ENCODE peak calls at places on chromosomes 7 and 10, in seven cellular contexts. R is stimulated activated CD4-positive, alpha-beta T cell treated with anti-CD3 and anti-CD28 coated beads, Interleukin-12 subunit alpha, Interleukin-12 subunit beta, amount 100 ng/mL, for 24 hours; J is NCI-H187; D is cardiac fibroblast; F is ACHN; Q is T follicular helper cell; M is activated T-cell treated with anti-CD3 and anti-CD28 coated beads for 24 hours. Z is an unnamed sample.

GRCh38 chr10:1602037-1602471 is 135.3 kb downstream of the ADARB2 start:
- DNase-seq in R (no peak), J (no peak), D (no peak), F (no peak), Q (no peak), M (no peak), Z (no peak)

GRCh38 chr10:52314822-52315552 is 906 bp downstream of the DKK1 start:
- DNase-seq in R (no peak), J (no peak), D (peak), F (no peak), Q (no peak), M (no peak), Z (no peak)

GRCh38 chr7:34622182-34622581 is 35.8 kb upstream of the NPSR1 start:
- DNase-seq in R (no peak), J (no peak), D (no peak), F (no peak), Q (no peak), M (no peak), Z (no peak)

GRCh38 chr10:17747883-17748550 is 4.0 kb upstream of the TMEM236 start:
- DNase-seq in R (no peak), J (no peak), D (peak), F (no peak), Q (no peak), M (no peak), Z (no peak)

GRCh38 chr10:49293208-49293603 is 5.8 kb upstream of the C10orf71 start:
- DNase-seq in R (no peak), J (no peak), D (no peak), F (no peak), Q (no peak), M (no peak), Z (no peak)

GRCh38 chr10:48684792-48685651 is at the start of gene WDFY4:
- DNase-seq in R (no peak), J (no peak), D (no peak), F (no peak), Q (no peak), M (no peak), Z (no peak)

GRCh38 chr10:125264091-125264490 is 103.7 kb upstream of the CTBP2 start:
- DNase-seq in R (no peak), J (no peak), D (no peak), F (no peak), Q (no peak), M (no peak), Z (no peak)

GRCh38 chr10:11849908-11850307 is 26.8 kb downstream of the PROSER2 start:
- DNase-seq in R (no peak), J (no peak), D (no peak), F (no peak), Q (no peak), M (no peak), Z (no peak)

GRCh38 chr10:101611506-101611905 is 23.4 kb downstream of the DPCD start:
- DNase-seq in R (no peak), J (no peak), D (peak), F (no peak), Q (no peak), M (no peak), Z (no peak)